ENCODE peak calls at places on chromosome 14, in eight cellular contexts. One of them, this sample, is unnamed.

GRCh38 chr14:104967414-104968152 is 10.6 kb downstream of the AHNAK2 start:
- DNase-seq in tibial artery: peak; percentile 94
- DNase-seq in GM20000: no peak
- DNase-seq in GM12865: no peak
- DNase-seq in tibial nerve: no peak
- DNase-seq in RWPE1: peak; percentile 47
- DNase-seq in astrocyte of the spinal cord: peak; percentile 59
- DNase-seq in adrenal gland: no peak
- DNase-seq in this sample: peak; percentile 79

GRCh38 chr14:29745863-29746262 is 181.8 kb downstream of the PRKD1 start:
- DNase-seq in astrocyte of the spinal cord: no peak
- DNase-seq in GM20000: no peak
- DNase-seq in tibial artery: no peak
- DNase-seq in tibial nerve: no peak
- DNase-seq in RWPE1: no peak
- DNase-seq in GM12865: no peak
- DNase-seq in adrenal gland: no peak
- DNase-seq in this sample: no peak

GRCh38 chr14:81400202-81400678 is at the start of gene STON2:
- DNase-seq in adrenal gland: peak; percentile 24
- DNase-seq in GM20000: no peak
- DNase-seq in RWPE1: peak; percentile 82
- DNase-seq in GM12865: no peak
- DNase-seq in tibial nerve: peak; percentile 46
- DNase-seq in astrocyte of the spinal cord: peak; percentile 75
- DNase-seq in tibial artery: no peak
- DNase-seq in this sample: peak; percentile 94

GRCh38 chr14:91127411-91127810 is 13.5 kb downstream of the DGLUCY start:
- DNase-seq in adrenal gland: peak; percentile 43
- DNase-seq in GM12865: no peak
- DNase-seq in tibial artery: no peak
- DNase-seq in RWPE1: peak; percentile 74
- DNase-seq in GM20000: no peak
- DNase-seq in tibial nerve: no peak
- DNase-seq in astrocyte of the spinal cord: no peak
- DNase-seq in this sample: peak; percentile 95

GRCh38 chr14:93009471-93010117 is 86.6 kb downstream of the CHGA start:
- DNase-seq in GM20000: no peak
- DNase-seq in astrocyte of the spinal cord: no peak
- DNase-seq in tibial nerve: peak; percentile 33
- DNase-seq in tibial artery: no peak
- DNase-seq in RWPE1: no peak
- DNase-seq in adrenal gland: no peak
- DNase-seq in GM12865: no peak
- DNase-seq in this sample: no peak

GRCh38 chr14:69980457-69981414 is 101.5 kb downstream of the SMOC1 start:
- DNase-seq in RWPE1: peak; percentile 49
- DNase-seq in adrenal gland: no peak
- DNase-seq in GM12865: no peak
- DNase-seq in tibial nerve: no peak
- DNase-seq in astrocyte of the spinal cord: no peak
- DNase-seq in GM20000: no peak
- DNase-seq in tibial artery: no peak
- DNase-seq in this sample: peak; percentile 16

GRCh38 chr14:73602994-73603393 is 9.3 kb upstream of the ACOT6 start:
- DNase-seq in tibial artery: no peak
- DNase-seq in GM20000: no peak
- DNase-seq in RWPE1: no peak
- DNase-seq in GM12865: no peak
- DNase-seq in astrocyte of the spinal cord: no peak
- DNase-seq in adrenal gland: no peak
- DNase-seq in tibial nerve: no peak
- DNase-seq in this sample: no peak

GRCh38 chr14:55127491-55127951 is 1.5 kb upstream of the LGALS3 start:
- DNase-seq in tibial artery: no peak
- DNase-seq in RWPE1: peak; percentile 83
- DNase-seq in astrocyte of the spinal cord: no peak
- DNase-seq in GM20000: no peak
- DNase-seq in GM12865: no peak
- DNase-seq in adrenal gland: no peak
- DNase-seq in tibial nerve: no peak
- DNase-seq in this sample: peak; percentile 26

GRCh38 chr14:38137005-38137404 is 70.7 kb upstream of the SSTR1 start:
- DNase-seq in adrenal gland: no peak
- DNase-seq in astrocyte of the spinal cord: peak; percentile 40
- DNase-seq in RWPE1: no peak
- DNase-seq in GM12865: no peak
- DNase-seq in tibial nerve: no peak
- DNase-seq in GM20000: no peak
- DNase-seq in tibial artery: no peak
- DNase-seq in this sample: peak; percentile 49

GRCh38 chr14:96958057-96958456 is 160.9 kb downstream of the VRK1 start:
- DNase-seq in GM20000: no peak
- DNase-seq in GM12865: no peak
- DNase-seq in RWPE1: peak; percentile 8
- DNase-seq in adrenal gland: no peak
- DNase-seq in tibial nerve: no peak
- DNase-seq in astrocyte of the spinal cord: no peak
- DNase-seq in tibial artery: no peak
- DNase-seq in this sample: peak; percentile 5

GRCh38 chr14:102026934-102027333 is 59.9 kb downstream of the HSP90AA1 start:
- DNase-seq in tibial nerve: no peak
- DNase-seq in tibial artery: no peak
- DNase-seq in astrocyte of the spinal cord: no peak
- DNase-seq in RWPE1: peak; percentile 41
- DNase-seq in GM20000: no peak
- DNase-seq in adrenal gland: no peak
- DNase-seq in GM12865: no peak
- DNase-seq in this sample: no peak

GRCh38 chr14:50773632-50774541 is 57.1 kb downstream of the NIN start:
- DNase-seq in GM12865: no peak
- DNase-seq in tibial nerve: peak; percentile 63
- DNase-seq in tibial artery: no peak
- DNase-seq in astrocyte of the spinal cord: peak; percentile 62
- DNase-seq in GM20000: no peak
- DNase-seq in adrenal gland: peak; percentile 26
- DNase-seq in RWPE1: peak; percentile 66
- DNase-seq in this sample: peak; percentile 70

GRCh38 chr14:105165134-105165704 is 3.4 kb downstream of the JAG2 start:
- DNase-seq in tibial artery: no peak
- DNase-seq in tibial nerve: no peak
- DNase-seq in astrocyte of the spinal cord: no peak
- DNase-seq in GM12865: no peak
- DNase-seq in GM20000: no peak
- DNase-seq in RWPE1: no peak
- DNase-seq in adrenal gland: no peak
- DNase-seq in this sample: no peak

GRCh38 chr14:92928258-92928629 is 5.3 kb downstream of the CHGA start:
- DNase-seq in tibial artery: no peak
- DNase-seq in GM20000: no peak
- DNase-seq in astrocyte of the spinal cord: no peak
- DNase-seq in tibial nerve: no peak
- DNase-seq in GM12865: no peak
- DNase-seq in adrenal gland: no peak
- DNase-seq in RWPE1: no peak
- DNase-seq in this sample: peak; percentile 21

DNA sequence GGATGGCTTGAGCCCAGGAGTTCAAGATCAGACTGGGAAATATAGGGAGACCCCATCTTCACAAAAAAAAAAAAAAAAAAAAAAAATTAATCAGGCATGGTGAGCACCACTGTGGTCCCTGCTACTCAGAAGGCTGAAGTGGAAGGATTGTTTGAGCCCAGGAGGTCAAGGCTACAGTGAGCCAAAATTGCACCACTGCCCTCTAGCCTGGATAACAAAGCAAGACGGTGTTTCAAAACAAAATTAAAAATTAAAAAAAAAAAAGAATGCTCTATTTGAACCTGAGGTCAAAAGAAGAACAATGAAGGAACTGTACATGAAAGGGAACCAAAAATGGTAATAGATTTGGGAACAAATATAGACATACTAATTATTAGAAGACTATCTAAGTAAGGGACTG is 40.4 kb downstream of the BMP4 start:
- DNase-seq in tibial nerve: no peak
- DNase-seq in tibial artery: no peak
- DNase-seq in RWPE1: no peak
- DNase-seq in astrocyte of the spinal cord: no peak
- DNase-seq in GM20000: no peak
- DNase-seq in GM12865: no peak
- DNase-seq in adrenal gland: no peak
- DNase-seq in this sample: no peak
- TF ChIP-seq CTCF in tibial nerve: no peak
- TF ChIP-seq CTCF in tibial artery: no peak
- TF ChIP-seq CTCF in RWPE1: no peak
- TF ChIP-seq CTCF in astrocyte of the spinal cord: no peak
- TF ChIP-seq CTCF in GM20000: no peak
- TF ChIP-seq CTCF in GM12865: no peak
- TF ChIP-seq CTCF in adrenal gland: no peak
- TF ChIP-seq CTCF in this sample: no peak

GRCh38 chr14:86652512-86652911 is 1122.6 kb downstream of the FLRT2 start:
- DNase-seq in GM12865: no peak
- DNase-seq in astrocyte of the spinal cord: no peak
- DNase-seq in RWPE1: no peak
- DNase-seq in adrenal gland: no peak
- DNase-seq in GM20000: no peak
- DNase-seq in tibial nerve: no peak
- DNase-seq in tibial artery: no peak
- DNase-seq in this sample: no peak

DNA sequence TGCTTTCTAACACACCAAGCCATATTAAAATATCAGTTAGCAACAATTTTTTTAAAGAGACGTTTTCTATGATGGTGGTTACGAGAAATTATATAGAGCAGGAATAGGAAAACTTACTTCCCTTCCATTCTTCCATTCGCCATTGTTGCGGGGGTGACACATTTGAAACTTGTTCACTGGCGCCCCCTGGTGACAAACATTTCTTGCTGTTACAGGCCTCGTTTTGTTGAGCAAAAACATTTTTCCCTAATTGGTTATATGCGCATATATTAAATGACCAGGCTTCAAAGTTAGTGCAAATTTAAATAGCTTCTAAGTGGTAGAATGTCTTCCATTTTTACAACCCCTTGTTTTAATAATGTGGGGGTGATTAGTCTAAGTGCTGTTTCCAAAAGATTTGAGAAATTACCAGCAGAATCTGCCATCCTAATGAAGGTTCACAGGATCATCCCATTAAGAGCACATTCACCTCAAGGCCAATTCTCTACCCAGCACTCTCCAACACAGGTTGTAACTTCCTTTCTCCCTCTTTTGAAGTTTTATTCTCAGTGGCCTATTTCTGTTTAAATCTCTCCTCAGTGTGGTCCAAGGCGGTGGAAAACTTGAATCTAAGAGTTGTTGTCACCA is 1124.7 kb downstream of the FLRT2 start:
- DNase-seq in tibial nerve: peak; percentile 61
- DNase-seq in adrenal gland: peak; percentile 49
- DNase-seq in astrocyte of the spinal cord: peak; percentile 20
- DNase-seq in GM12865: peak; percentile 21
- DNase-seq in GM20000: no peak
- DNase-seq in tibial artery: no peak
- DNase-seq in RWPE1: peak; percentile 24
- DNase-seq in this sample: peak; percentile 75
- TF ChIP-seq CTCF in tibial nerve: peak; percentile 18
- TF ChIP-seq CTCF in adrenal gland: no peak
- TF ChIP-seq CTCF in astrocyte of the spinal cord: peak; percentile 55
- TF ChIP-seq CTCF in GM12865: peak; percentile 37
- TF ChIP-seq CTCF in GM20000: no peak
- TF ChIP-seq CTCF in tibial artery: no peak
- TF ChIP-seq CTCF in RWPE1: peak; percentile 53
- TF ChIP-seq CTCF in this sample: peak; percentile 63

GRCh38 chr14:64329149-64329548 is 35.0 kb upstream of the ESR2 start:
- DNase-seq in RWPE1: no peak
- DNase-seq in GM20000: no peak
- DNase-seq in GM12865: no peak
- DNase-seq in adrenal gland: no peak
- DNase-seq in tibial artery: no peak
- DNase-seq in tibial nerve: no peak
- DNase-seq in astrocyte of the spinal cord: no peak
- DNase-seq in this sample: no peak
- TF ChIP-seq CTCF in RWPE1: no peak
- TF ChIP-seq CTCF in GM20000: no peak
- TF ChIP-seq CTCF in GM12865: no peak
- TF ChIP-seq CTCF in adrenal gland: no peak
- TF ChIP-seq CTCF in tibial artery: no peak
- TF ChIP-seq CTCF in tibial nerve: no peak
- TF ChIP-seq CTCF in astrocyte of the spinal cord: no peak
- TF ChIP-seq CTCF in this sample: no peak

DNA sequence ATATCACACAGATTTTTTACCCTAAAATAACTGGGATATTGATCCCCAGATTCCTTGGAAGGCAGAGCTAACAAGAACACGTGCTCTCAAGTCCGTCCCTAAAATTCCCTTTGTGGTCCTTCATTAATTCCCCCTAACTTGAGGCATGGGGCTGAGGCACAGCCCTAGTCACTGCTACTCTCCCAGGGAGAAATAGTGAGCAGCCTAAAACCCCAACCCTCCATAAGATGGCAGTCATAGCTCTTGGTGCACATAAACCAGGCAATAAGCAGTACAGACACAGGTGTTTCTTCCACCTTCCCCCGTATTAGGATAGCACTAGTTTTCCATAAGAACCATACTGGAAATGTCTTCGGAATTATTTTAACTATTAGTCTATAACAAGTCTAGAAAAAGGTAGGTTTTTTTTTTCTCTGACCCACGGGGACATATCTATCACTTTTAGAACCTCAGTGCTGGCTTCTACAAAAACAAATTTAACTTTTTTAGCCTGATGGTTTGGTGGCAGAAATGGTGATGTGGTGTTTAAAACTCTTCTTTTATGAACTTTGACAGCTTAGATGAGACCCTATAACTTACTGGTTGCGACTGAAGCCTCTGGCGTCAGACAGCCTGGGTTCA is 3.1 kb upstream of the ARHGEF40 start:
- DNase-seq in tibial nerve: no peak
- DNase-seq in GM12865: no peak
- DNase-seq in RWPE1: peak; percentile 36
- DNase-seq in astrocyte of the spinal cord: no peak
- DNase-seq in tibial artery: no peak
- DNase-seq in adrenal gland: no peak
- DNase-seq in GM20000: peak; percentile 39
- DNase-seq in this sample: peak; percentile 36
- TF ChIP-seq CTCF in tibial nerve: no peak
- TF ChIP-seq CTCF in GM12865: peak; percentile 29
- TF ChIP-seq CTCF in RWPE1: no peak
- TF ChIP-seq CTCF in astrocyte of the spinal cord: peak; percentile 39
- TF ChIP-seq CTCF in tibial artery: no peak
- TF ChIP-seq CTCF in adrenal gland: no peak
- TF ChIP-seq CTCF in GM20000: no peak
- TF ChIP-seq CTCF in this sample: peak; percentile 37

GRCh38 chr14:56247495-56248087 is 129.4 kb downstream of the PELI2 start:
- DNase-seq in GM20000: no peak
- DNase-seq in astrocyte of the spinal cord: peak; percentile 33
- DNase-seq in GM12865: no peak
- DNase-seq in adrenal gland: no peak
- DNase-seq in tibial artery: no peak
- DNase-seq in tibial nerve: no peak
- DNase-seq in RWPE1: peak; percentile 12
- DNase-seq in this sample: peak; percentile 41
- TF ChIP-seq CTCF in GM20000: no peak
- TF ChIP-seq CTCF in astrocyte of the spinal cord: peak; percentile 49
- TF ChIP-seq CTCF in GM12865: no peak
- TF ChIP-seq CTCF in adrenal gland: peak; percentile 12
- TF ChIP-seq CTCF in tibial artery: peak; percentile 9
- TF ChIP-seq CTCF in tibial nerve: no peak
- TF ChIP-seq CTCF in RWPE1: peak; percentile 39
- TF ChIP-seq CTCF in this sample: peak; percentile 28

This sample was measured in MCF 10A.